ENCODE peak calls at places on chromosomes 6 and 20, in five cellular contexts. C, A, D, Z and E are unnamed samples.

GRCh38 chr6:127550403-127550802 is 26.6 kb upstream of the C6orf58 start:
- DNase-seq in C (no peak), A (no peak), Z (no peak), D (no peak), E (no peak)

GRCh38 chr20:38987777-38988176 is 25.6 kb downstream of the DHX35 start:
- DNase-seq in D (no peak), Z (no peak), C (no peak), A (no peak), E (no peak)

GRCh38 chr6:25017932-25018581 is 82.3 kb upstream of the RIPOR2 start:
- DNase-seq in Z (peak), A (peak), D (peak), C (no peak), E (no peak)

GRCh38 chr20:61807426-61808160 is 258.1 kb downstream of the TAF4 start:
- DNase-seq in C (no peak), Z (peak), D (no peak), A (no peak), E (no peak)

GRCh38 chr20:34953960-34954359 is 1.6 kb downstream of the GSS start:
- DNase-seq in Z (no peak), D (no peak), C (no peak), A (no peak), E (no peak)

GRCh38 chr20:50580016-50580747 is 70.0 kb downstream of the PTPN1 start:
- DNase-seq in C (no peak), Z (peak), A (no peak), D (no peak), E (no peak)

GRCh38 chr20:21251278-21251677 is 51.9 kb upstream of the XRN2 start:
- DNase-seq in Z (no peak), D (no peak), A (no peak), C (no peak), E (no peak)

GRCh38 chr6:129593233-129593564 is 116.8 kb downstream of the ARHGAP18 start:
- DNase-seq in D (peak), A (no peak), Z (no peak), C (no peak), E (no peak)

GRCh38 chr6:2982464-2983121 is 11.2 kb upstream of the SERPINB6 start:
- DNase-seq in C (no peak), A (no peak), D (no peak), Z (no peak), E (no peak)

GRCh38 chr20:11132819-11133341 is 459.1 kb upstream of the JAG1 start:
- DNase-seq in D (no peak), C (no peak), A (no peak), Z (no peak), E (no peak)

GRCh38 chr20:420721-421574 is 12.8 kb downstream of the RBCK1 start:
- DNase-seq in D (no peak), A (no peak), Z (no peak), C (no peak), E (no peak)

GRCh38 chr6:128368213-128369000 is 152.0 kb downstream of the PTPRK start:
- DNase-seq in Z (no peak), A (no peak), C (no peak), D (no peak), E (no peak)

GRCh38 chr6:36769676-36770499 is 69.4 kb downstream of the CPNE5 start:
- DNase-seq in A (no peak), C (no peak), D (no peak), Z (no peak), E (no peak)

GRCh38 chr6:107787589-107787960 is 36.5 kb downstream of the SCML4 start:
- DNase-seq in Z (no peak), D (no peak), C (no peak), A (no peak), E (no peak)

GRCh38 chr6:10540073-10540746 is 19.1 kb downstream of the GCNT2 start:
- DNase-seq in A (no peak), D (no peak), Z (no peak), C (no peak), E (no peak)

GRCh38 chr20:44603327-44603726 is 20.9 kb downstream of the PKIG start:
- DNase-seq in Z (no peak), D (no peak), A (no peak), C (no peak), E (no peak)
- TF ChIP-seq CTCF in Z (no peak), D (peak), A (no peak), C (no peak), E (peak)

GRCh38 chr6:132687306-132687705 is 26.5 kb downstream of the VNN1 start:
- DNase-seq in C (peak), D (peak), A (no peak), Z (peak), E (no peak)
- H3K4me3 ChIP-seq in C (no peak), D (no peak), A (no peak), Z (no peak), E (no peak)

GRCh38 chr6:89638320-89639195 is at the start of gene LYRM2:
- DNase-seq in C (peak), Z (peak), D (peak), A (peak), E (peak)
- TF ChIP-seq CTCF in C (peak), Z (no peak), D (peak), A (no peak), E (peak)

GRCh38 chr6:51856508-51856907 is 230.9 kb downstream of the PKHD1 start:
- DNase-seq in Z (no peak), C (no peak), D (no peak), A (no peak), E (no peak)

GRCh38 chr6:51857134-51857533 is 230.3 kb downstream of the PKHD1 start:
- DNase-seq in Z (no peak), D (no peak), C (no peak), A (no peak), E (no peak)

GRCh38 chr6:51854347-51854746 is 233.1 kb downstream of the PKHD1 start:
- DNase-seq in Z (no peak), C (no peak), A (no peak), D (no peak), E (no peak)

GRCh38 chr6:51854876-51855275 is 232.5 kb downstream of the PKHD1 start:
- DNase-seq in D (no peak), Z (no peak), C (no peak), A (no peak), E (no peak)

GRCh38 chr6:51855310-51856082 is 231.9 kb downstream of the PKHD1 start:
- DNase-seq in Z (peak), C (peak), D (peak), A (no peak), E (peak)
- H3K4me3 ChIP-seq in Z (no peak), C (no peak), D (no peak), A (no peak), E (no peak)

GRCh38 chr6:144878577-144878976 is 593.4 kb downstream of the UTRN start:
- DNase-seq in C (no peak), A (no peak), D (no peak), Z (no peak), E (no peak)
- TF ChIP-seq CTCF in C (no peak), A (no peak), D (no peak), Z (no peak), E (no peak)

GRCh38 chr6:34234667-34235604 is 1.7 kb upstream of the HMGA1 start:
- DNase-seq in A (no peak), D (no peak), Z (no peak), C (no peak), E (no peak)
- H3K4me3 ChIP-seq in A (peak), D (no peak), Z (no peak), C (no peak), E (no peak)

GRCh38 chr20:43988867-43989266 is 74.2 kb downstream of the TOX2 start:
- DNase-seq in C (no peak), A (no peak), D (peak), Z (no peak), E (no peak)
- TF ChIP-seq CTCF in C (peak), A (no peak), D (peak), Z (no peak), E (no peak)

DNA sequence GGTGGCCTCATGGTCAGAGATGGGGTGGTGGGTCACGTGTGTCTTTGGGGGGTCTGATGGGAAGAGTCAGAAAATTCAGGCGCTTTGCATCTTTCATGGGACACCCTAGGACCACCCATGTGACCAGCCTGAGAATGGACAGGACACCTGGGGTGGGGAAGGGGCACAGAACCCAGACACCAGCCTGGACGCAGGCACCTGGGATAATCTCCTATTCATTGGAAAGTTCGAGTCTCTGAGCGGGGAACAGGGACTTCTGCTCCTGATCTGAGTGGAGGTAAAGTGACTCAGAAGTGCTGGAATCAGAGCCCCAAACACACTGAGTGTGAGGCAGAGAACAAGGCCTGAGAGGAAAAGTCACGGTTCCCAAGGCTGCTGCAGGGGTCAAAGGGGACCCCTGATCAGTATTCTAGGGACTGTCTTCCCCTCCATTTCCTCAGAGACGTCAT is 1.4 kb downstream of the HLA-B start:
- DNase-seq in D (no peak), C (no peak), A (no peak), Z (no peak), E (no peak)
- H3K4me3 ChIP-seq in D (no peak), C (no peak), A (peak), Z (no peak), E (no peak)

DNA sequence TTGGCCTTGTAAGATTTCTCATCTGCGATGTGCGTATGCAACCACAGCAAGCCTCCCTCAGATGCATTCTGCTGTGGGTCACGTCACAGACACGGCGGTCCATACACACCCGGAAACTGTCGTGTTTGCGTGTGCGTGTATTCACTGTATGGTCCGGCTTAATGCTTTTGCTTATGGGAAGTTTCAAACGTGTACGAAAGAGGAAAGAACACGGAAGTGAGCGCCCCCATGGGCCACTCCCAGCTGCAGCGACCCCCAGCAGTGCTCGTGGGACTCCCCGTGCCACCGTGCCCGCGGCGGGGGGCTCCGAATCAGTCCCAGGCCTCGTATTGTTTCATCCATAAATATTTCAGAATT is 10.2 kb downstream of the DLL1 start:
- DNase-seq in A (no peak), C (no peak), Z (no peak), D (no peak), E (no peak)
- TF ChIP-seq CTCF in A (no peak), C (no peak), Z (no peak), D (no peak), E (no peak)